ENCODE peak calls at places on chromosomes 5 and 9, in ten cellular contexts. One of them, this sample, is unnamed.
A peak's percentile ranks its signal among the peaks of the same experiment; 100 is the strongest.

GRCh38 chr9:89614319-89614892 is 9.6 kb downstream of the GADD45G start:
- DNase-seq in CD4-positive, alpha-beta T cell: no peak
- DNase-seq in lower lobe of right lung: no peak
- DNase-seq in fibroblast of mammary gland: no peak
- DNase-seq in body of pancreas: no peak
- DNase-seq in cardiac fibroblast: no peak
- DNase-seq in astrocyte: no peak
- DNase-seq in glutamatergic neuron: no peak
- DNase-seq in neural progenitor cell: no peak
- DNase-seq in OCI-LY7: no peak
- DNase-seq in this sample: no peak

GRCh38 chr5:84191296-84191695 is 193.4 kb downstream of the EDIL3 start:
- DNase-seq in CD4-positive, alpha-beta T cell: no peak
- DNase-seq in lower lobe of right lung: no peak
- DNase-seq in fibroblast of mammary gland: no peak
- DNase-seq in body of pancreas: peak; percentile 61
- DNase-seq in cardiac fibroblast: peak; percentile 9
- DNase-seq in astrocyte: peak; percentile 60
- DNase-seq in glutamatergic neuron: peak; percentile 37
- DNase-seq in neural progenitor cell: no peak
- DNase-seq in OCI-LY7: no peak
- DNase-seq in this sample: no peak

GRCh38 chr9:98993570-98993945 is 49.9 kb downstream of the COL15A1 start:
- DNase-seq in CD4-positive, alpha-beta T cell: no peak
- DNase-seq in lower lobe of right lung: peak; percentile 75
- DNase-seq in fibroblast of mammary gland: no peak
- DNase-seq in body of pancreas: peak; percentile 15
- DNase-seq in cardiac fibroblast: peak; percentile 63
- DNase-seq in astrocyte: no peak
- DNase-seq in glutamatergic neuron: no peak
- DNase-seq in neural progenitor cell: no peak
- DNase-seq in OCI-LY7: no peak
- DNase-seq in this sample: peak; percentile 46

GRCh38 chr5:95283761-95284511 is 958 bp downstream of the MCTP1 start:
- DNase-seq in CD4-positive, alpha-beta T cell: no peak
- DNase-seq in lower lobe of right lung: peak; percentile 72
- DNase-seq in fibroblast of mammary gland: no peak
- DNase-seq in body of pancreas: peak; percentile 54
- DNase-seq in cardiac fibroblast: peak; percentile 11
- DNase-seq in astrocyte: peak; percentile 3
- DNase-seq in glutamatergic neuron: peak; percentile 69
- DNase-seq in neural progenitor cell: peak; percentile 69
- DNase-seq in OCI-LY7: no peak
- DNase-seq in this sample: peak; percentile 25

GRCh38 chr9:21413089-21414023 is 4.4 kb downstream of the IFNA8 start:
- DNase-seq in CD4-positive, alpha-beta T cell: no peak
- DNase-seq in lower lobe of right lung: no peak
- DNase-seq in fibroblast of mammary gland: no peak
- DNase-seq in body of pancreas: no peak
- DNase-seq in cardiac fibroblast: no peak
- DNase-seq in astrocyte: no peak
- DNase-seq in glutamatergic neuron: peak; percentile 20
- DNase-seq in neural progenitor cell: peak; percentile 13
- DNase-seq in OCI-LY7: no peak
- DNase-seq in this sample: no peak

GRCh38 chr9:125631391-125632085 is 75.5 kb downstream of the MAPKAP1 start:
- DNase-seq in CD4-positive, alpha-beta T cell: no peak
- DNase-seq in lower lobe of right lung: no peak
- DNase-seq in fibroblast of mammary gland: peak; percentile 68
- DNase-seq in body of pancreas: no peak
- DNase-seq in cardiac fibroblast: peak; percentile 74
- DNase-seq in astrocyte: peak; percentile 58
- DNase-seq in glutamatergic neuron: no peak
- DNase-seq in neural progenitor cell: peak; percentile 59
- DNase-seq in OCI-LY7: peak; percentile 39
- DNase-seq in this sample: no peak

GRCh38 chr5:81393783-81394718 is at the start of gene ACOT12:
- DNase-seq in CD4-positive, alpha-beta T cell: no peak
- DNase-seq in lower lobe of right lung: peak; percentile 41
- DNase-seq in fibroblast of mammary gland: peak; percentile 17
- DNase-seq in body of pancreas: peak; percentile 19
- DNase-seq in cardiac fibroblast: peak; percentile 11
- DNase-seq in astrocyte: peak; percentile 11
- DNase-seq in glutamatergic neuron: peak; percentile 62
- DNase-seq in neural progenitor cell: peak; percentile 77
- DNase-seq in OCI-LY7: no peak
- DNase-seq in this sample: no peak

GRCh38 chr9:72526901-72527800 is 5.7 kb downstream of the TMC1 start:
- DNase-seq in CD4-positive, alpha-beta T cell: peak; percentile 74
- DNase-seq in lower lobe of right lung: peak; percentile 78
- DNase-seq in fibroblast of mammary gland: peak; percentile 91
- DNase-seq in body of pancreas: peak; percentile 53
- DNase-seq in cardiac fibroblast: peak; percentile 91
- DNase-seq in astrocyte: peak; percentile 93
- DNase-seq in glutamatergic neuron: peak; percentile 48
- DNase-seq in neural progenitor cell: peak; percentile 74
- DNase-seq in OCI-LY7: no peak
- DNase-seq in this sample: no peak

GRCh38 chr9:95570646-95571045 is 53.9 kb upstream of the PTCH1 start:
- DNase-seq in CD4-positive, alpha-beta T cell: no peak
- DNase-seq in lower lobe of right lung: no peak
- DNase-seq in fibroblast of mammary gland: no peak
- DNase-seq in body of pancreas: no peak
- DNase-seq in cardiac fibroblast: peak; percentile 24
- DNase-seq in astrocyte: peak; percentile 53
- DNase-seq in glutamatergic neuron: no peak
- DNase-seq in neural progenitor cell: no peak
- DNase-seq in OCI-LY7: no peak
- DNase-seq in this sample: no peak

GRCh38 chr5:96868603-96869371 is 7.5 kb upstream of the ERAP2 start:
- DNase-seq in CD4-positive, alpha-beta T cell: no peak
- DNase-seq in lower lobe of right lung: no peak
- DNase-seq in fibroblast of mammary gland: peak; percentile 79
- DNase-seq in body of pancreas: peak; percentile 11
- DNase-seq in cardiac fibroblast: peak; percentile 83
- DNase-seq in astrocyte: peak; percentile 62
- DNase-seq in glutamatergic neuron: no peak
- DNase-seq in neural progenitor cell: peak; percentile 73
- DNase-seq in OCI-LY7: peak; percentile 90
- DNase-seq in this sample: no peak

GRCh38 chr5:96863114-96863513 is 13.2 kb upstream of the ERAP2 start:
- DNase-seq in CD4-positive, alpha-beta T cell: no peak
- DNase-seq in lower lobe of right lung: no peak
- DNase-seq in fibroblast of mammary gland: no peak
- DNase-seq in body of pancreas: no peak
- DNase-seq in cardiac fibroblast: no peak
- DNase-seq in astrocyte: no peak
- DNase-seq in glutamatergic neuron: no peak
- DNase-seq in neural progenitor cell: no peak
- DNase-seq in OCI-LY7: no peak
- DNase-seq in this sample: no peak

GRCh38 chr5:96863949-96864649 is 12.2 kb upstream of the ERAP2 start:
- DNase-seq in CD4-positive, alpha-beta T cell: no peak
- DNase-seq in lower lobe of right lung: no peak
- DNase-seq in fibroblast of mammary gland: no peak
- DNase-seq in body of pancreas: no peak
- DNase-seq in cardiac fibroblast: no peak
- DNase-seq in astrocyte: no peak
- DNase-seq in glutamatergic neuron: no peak
- DNase-seq in neural progenitor cell: no peak
- DNase-seq in OCI-LY7: no peak
- DNase-seq in this sample: no peak

GRCh38 chr5:96861044-96861443 is 15.3 kb upstream of the ERAP2 start:
- DNase-seq in CD4-positive, alpha-beta T cell: no peak
- DNase-seq in lower lobe of right lung: no peak
- DNase-seq in fibroblast of mammary gland: no peak
- DNase-seq in body of pancreas: no peak
- DNase-seq in cardiac fibroblast: no peak
- DNase-seq in astrocyte: no peak
- DNase-seq in glutamatergic neuron: peak; percentile 18
- DNase-seq in neural progenitor cell: peak; percentile 22
- DNase-seq in OCI-LY7: peak; percentile 82
- DNase-seq in this sample: no peak

DNA sequence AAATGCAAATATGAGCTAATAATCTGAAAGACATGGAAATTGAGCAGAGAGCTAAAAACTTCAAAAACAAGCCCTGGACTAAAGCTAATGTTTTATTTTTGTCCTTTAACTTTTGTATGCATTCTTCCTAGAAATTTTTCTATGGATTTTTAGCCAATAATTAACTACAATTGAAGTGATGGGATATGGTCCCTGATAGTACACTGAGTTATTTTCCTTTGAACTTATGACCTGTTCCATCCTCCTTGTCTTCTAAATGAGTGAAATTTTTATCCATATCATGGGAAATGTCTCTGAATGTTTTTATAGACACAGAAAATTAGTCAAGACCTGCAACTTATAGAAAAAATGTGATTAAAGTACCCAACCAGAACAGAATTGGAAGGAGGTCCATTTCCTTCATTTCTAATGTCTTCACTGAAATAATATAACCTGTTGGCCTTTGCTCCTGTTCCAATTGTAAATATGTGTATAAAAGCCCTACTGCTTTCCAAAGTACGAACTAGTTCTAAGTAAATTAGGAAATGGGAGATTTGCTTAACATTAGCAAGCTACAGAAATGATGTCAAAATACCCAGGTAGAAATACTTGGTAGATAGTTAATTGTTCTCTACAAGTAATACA is 11.3 kb upstream of the ERAP2 start:
- DNase-seq in CD4-positive, alpha-beta T cell: no peak
- DNase-seq in lower lobe of right lung: no peak
- DNase-seq in fibroblast of mammary gland: no peak
- DNase-seq in body of pancreas: no peak
- DNase-seq in cardiac fibroblast: no peak
- DNase-seq in astrocyte: no peak
- DNase-seq in glutamatergic neuron: no peak
- DNase-seq in neural progenitor cell: no peak
- DNase-seq in OCI-LY7: no peak
- DNase-seq in this sample: no peak
- TF ChIP-seq CTCF in CD4-positive, alpha-beta T cell: no peak
- TF ChIP-seq CTCF in lower lobe of right lung: no peak
- TF ChIP-seq CTCF in fibroblast of mammary gland: no peak
- TF ChIP-seq CTCF in body of pancreas: no peak
- TF ChIP-seq CTCF in cardiac fibroblast: no peak
- TF ChIP-seq CTCF in astrocyte: no peak
- TF ChIP-seq CTCF in glutamatergic neuron: no peak
- TF ChIP-seq CTCF in neural progenitor cell: no peak
- TF ChIP-seq CTCF in OCI-LY7: no peak
- TF ChIP-seq CTCF in this sample: no peak

GRCh38 chr5:125987677-125988255 is 435.4 kb upstream of the GRAMD2B start:
- DNase-seq in CD4-positive, alpha-beta T cell: no peak
- DNase-seq in lower lobe of right lung: no peak
- DNase-seq in fibroblast of mammary gland: no peak
- DNase-seq in body of pancreas: no peak
- DNase-seq in cardiac fibroblast: peak; percentile 5
- DNase-seq in astrocyte: no peak
- DNase-seq in glutamatergic neuron: no peak
- DNase-seq in neural progenitor cell: no peak
- DNase-seq in OCI-LY7: no peak
- DNase-seq in this sample: no peak
- TF ChIP-seq CTCF in CD4-positive, alpha-beta T cell: no peak
- TF ChIP-seq CTCF in lower lobe of right lung: no peak
- TF ChIP-seq CTCF in fibroblast of mammary gland: peak; percentile 2
- TF ChIP-seq CTCF in body of pancreas: no peak
- TF ChIP-seq CTCF in cardiac fibroblast: no peak
- TF ChIP-seq CTCF in astrocyte: no peak
- TF ChIP-seq CTCF in glutamatergic neuron: no peak
- TF ChIP-seq CTCF in neural progenitor cell: no peak
- TF ChIP-seq CTCF in OCI-LY7: no peak
- TF ChIP-seq CTCF in this sample: no peak

GRCh38 chr5:23305055-23305454 is 202.4 kb upstream of the PRDM9 start:
- DNase-seq in CD4-positive, alpha-beta T cell: no peak
- DNase-seq in lower lobe of right lung: no peak
- DNase-seq in fibroblast of mammary gland: no peak
- DNase-seq in body of pancreas: no peak
- DNase-seq in cardiac fibroblast: no peak
- DNase-seq in astrocyte: no peak
- DNase-seq in glutamatergic neuron: no peak
- DNase-seq in neural progenitor cell: no peak
- DNase-seq in OCI-LY7: no peak
- DNase-seq in this sample: no peak

GRCh38 chr5:23303836-23304235 is 203.6 kb upstream of the PRDM9 start:
- DNase-seq in CD4-positive, alpha-beta T cell: no peak
- DNase-seq in lower lobe of right lung: no peak
- DNase-seq in fibroblast of mammary gland: no peak
- DNase-seq in body of pancreas: no peak
- DNase-seq in cardiac fibroblast: no peak
- DNase-seq in astrocyte: no peak
- DNase-seq in glutamatergic neuron: no peak
- DNase-seq in neural progenitor cell: no peak
- DNase-seq in OCI-LY7: no peak
- DNase-seq in this sample: no peak

GRCh38 chr5:23303433-23303832 is 204.0 kb upstream of the PRDM9 start:
- DNase-seq in CD4-positive, alpha-beta T cell: no peak
- DNase-seq in lower lobe of right lung: no peak
- DNase-seq in fibroblast of mammary gland: no peak
- DNase-seq in body of pancreas: no peak
- DNase-seq in cardiac fibroblast: no peak
- DNase-seq in astrocyte: no peak
- DNase-seq in glutamatergic neuron: no peak
- DNase-seq in neural progenitor cell: no peak
- DNase-seq in OCI-LY7: no peak
- DNase-seq in this sample: no peak

DNA sequence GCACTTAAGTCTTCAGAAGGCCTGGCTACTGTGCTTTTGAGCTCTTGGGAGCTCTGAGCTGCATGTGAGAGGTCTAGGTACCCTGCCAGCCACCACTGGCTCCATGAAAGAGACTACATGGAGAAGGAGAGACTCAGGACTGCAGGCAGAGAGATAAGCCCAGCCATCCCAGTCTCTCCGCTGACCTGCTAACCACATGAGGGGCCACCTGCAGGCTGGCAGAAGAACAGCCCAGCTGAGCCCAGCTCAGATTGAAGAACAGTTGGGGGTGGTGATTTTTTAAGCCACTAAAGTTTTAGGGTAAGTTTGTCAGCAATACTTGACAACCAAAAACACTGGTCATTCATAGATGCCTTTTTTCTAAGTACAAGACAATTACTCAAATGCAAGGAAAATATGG is 205.0 kb upstream of the PRDM9 start:
- DNase-seq in CD4-positive, alpha-beta T cell: no peak
- DNase-seq in lower lobe of right lung: no peak
- DNase-seq in fibroblast of mammary gland: no peak
- DNase-seq in body of pancreas: no peak
- DNase-seq in cardiac fibroblast: no peak
- DNase-seq in astrocyte: no peak
- DNase-seq in glutamatergic neuron: no peak
- DNase-seq in neural progenitor cell: no peak
- DNase-seq in OCI-LY7: no peak
- DNase-seq in this sample: no peak
- TF ChIP-seq CTCF in CD4-positive, alpha-beta T cell: no peak
- TF ChIP-seq CTCF in lower lobe of right lung: no peak
- TF ChIP-seq CTCF in fibroblast of mammary gland: no peak
- TF ChIP-seq CTCF in body of pancreas: no peak
- TF ChIP-seq CTCF in cardiac fibroblast: no peak
- TF ChIP-seq CTCF in astrocyte: no peak
- TF ChIP-seq CTCF in glutamatergic neuron: no peak
- TF ChIP-seq CTCF in neural progenitor cell: peak; percentile 5
- TF ChIP-seq CTCF in OCI-LY7: no peak
- TF ChIP-seq CTCF in this sample: no peak

GRCh38 chr9:101371813-101372212 is 13.0 kb downstream of the BAAT start:
- DNase-seq in CD4-positive, alpha-beta T cell: no peak
- DNase-seq in lower lobe of right lung: no peak
- DNase-seq in fibroblast of mammary gland: no peak
- DNase-seq in body of pancreas: no peak
- DNase-seq in cardiac fibroblast: no peak
- DNase-seq in astrocyte: no peak
- DNase-seq in glutamatergic neuron: no peak
- DNase-seq in neural progenitor cell: no peak
- DNase-seq in OCI-LY7: no peak
- DNase-seq in this sample: no peak
- TF ChIP-seq CTCF in CD4-positive, alpha-beta T cell: no peak
- TF ChIP-seq CTCF in lower lobe of right lung: no peak
- TF ChIP-seq CTCF in fibroblast of mammary gland: no peak
- TF ChIP-seq CTCF in body of pancreas: no peak
- TF ChIP-seq CTCF in cardiac fibroblast: no peak
- TF ChIP-seq CTCF in astrocyte: no peak
- TF ChIP-seq CTCF in glutamatergic neuron: no peak
- TF ChIP-seq CTCF in neural progenitor cell: no peak
- TF ChIP-seq CTCF in OCI-LY7: no peak
- TF ChIP-seq CTCF in this sample: no peak